ENCODE peak calls at places on chromosomes 1 and 21, in ten cellular contexts. One of them, this sample, is unnamed.

GRCh38 chr1:165570078-165570477 is 26.3 kb downstream of the LRRC52 start:
- DNase-seq in heart left ventricle: no peak
- DNase-seq in transverse colon: no peak
- DNase-seq in right cardiac atrium: no peak
- DNase-seq in OCI-LY7: no peak
- DNase-seq in body of pancreas: no peak
- DNase-seq in suprapubic skin: no peak
- DNase-seq in PC-3: no peak
- DNase-seq in mesenchymal stem cell: no peak
- DNase-seq in HCT116: no peak
- DNase-seq in this sample: no peak

GRCh38 chr1:234893725-234894630 is 234.7 kb downstream of the TOMM20 start:
- DNase-seq in heart left ventricle: no peak
- DNase-seq in transverse colon: no peak
- DNase-seq in right cardiac atrium: no peak
- DNase-seq in OCI-LY7: no peak
- DNase-seq in body of pancreas: peak; percentile 76
- DNase-seq in suprapubic skin: no peak
- DNase-seq in PC-3: peak; percentile 70
- DNase-seq in mesenchymal stem cell: peak; percentile 54
- DNase-seq in HCT116: no peak
- DNase-seq in this sample: peak; percentile 70

GRCh38 chr1:194295690-194296089 is 1109.3 kb upstream of the B3GALT2 start:
- DNase-seq in heart left ventricle: no peak
- DNase-seq in transverse colon: no peak
- DNase-seq in right cardiac atrium: no peak
- DNase-seq in OCI-LY7: peak; percentile 83
- DNase-seq in body of pancreas: peak; percentile 15
- DNase-seq in suprapubic skin: no peak
- DNase-seq in PC-3: peak; percentile 57
- DNase-seq in mesenchymal stem cell: peak; percentile 47
- DNase-seq in HCT116: peak; percentile 33
- DNase-seq in this sample: no peak

GRCh38 chr1:19398309-19398760 is 86.2 kb downstream of the SLC66A1 start:
- DNase-seq in heart left ventricle: no peak
- DNase-seq in transverse colon: peak; percentile 39
- DNase-seq in right cardiac atrium: no peak
- DNase-seq in OCI-LY7: no peak
- DNase-seq in body of pancreas: peak; percentile 49
- DNase-seq in suprapubic skin: no peak
- DNase-seq in PC-3: peak; percentile 55
- DNase-seq in mesenchymal stem cell: peak; percentile 99
- DNase-seq in HCT116: no peak
- DNase-seq in this sample: peak; percentile 57

GRCh38 chr1:244205171-244205570 is 154.1 kb downstream of the ZBTB18 start:
- DNase-seq in heart left ventricle: no peak
- DNase-seq in transverse colon: no peak
- DNase-seq in right cardiac atrium: no peak
- DNase-seq in OCI-LY7: no peak
- DNase-seq in body of pancreas: no peak
- DNase-seq in suprapubic skin: no peak
- DNase-seq in PC-3: no peak
- DNase-seq in mesenchymal stem cell: no peak
- DNase-seq in HCT116: no peak
- DNase-seq in this sample: no peak

GRCh38 chr1:96544051-96544830 is 177.3 kb upstream of the PTBP2 start:
- DNase-seq in heart left ventricle: no peak
- DNase-seq in transverse colon: no peak
- DNase-seq in right cardiac atrium: no peak
- DNase-seq in OCI-LY7: no peak
- DNase-seq in body of pancreas: no peak
- DNase-seq in suprapubic skin: no peak
- DNase-seq in PC-3: no peak
- DNase-seq in mesenchymal stem cell: no peak
- DNase-seq in HCT116: no peak
- DNase-seq in this sample: no peak

GRCh38 chr1:226838456-226838855 is 32.0 kb upstream of the PSEN2 start:
- DNase-seq in heart left ventricle: no peak
- DNase-seq in transverse colon: no peak
- DNase-seq in right cardiac atrium: no peak
- DNase-seq in OCI-LY7: no peak
- DNase-seq in body of pancreas: no peak
- DNase-seq in suprapubic skin: no peak
- DNase-seq in PC-3: no peak
- DNase-seq in mesenchymal stem cell: no peak
- DNase-seq in HCT116: no peak
- DNase-seq in this sample: no peak

GRCh38 chr1:150320667-150320978 is 710 bp upstream of the PRPF3 start:
- DNase-seq in heart left ventricle: no peak
- DNase-seq in transverse colon: no peak
- DNase-seq in right cardiac atrium: no peak
- DNase-seq in OCI-LY7: no peak
- DNase-seq in body of pancreas: no peak
- DNase-seq in suprapubic skin: peak; percentile 65
- DNase-seq in PC-3: peak; percentile 9
- DNase-seq in mesenchymal stem cell: no peak
- DNase-seq in HCT116: no peak
- DNase-seq in this sample: no peak

GRCh38 chr1:178821134-178821866 is 49.6 kb downstream of the ANGPTL1 start:
- DNase-seq in heart left ventricle: no peak
- DNase-seq in transverse colon: no peak
- DNase-seq in right cardiac atrium: no peak
- DNase-seq in OCI-LY7: no peak
- DNase-seq in body of pancreas: no peak
- DNase-seq in suprapubic skin: no peak
- DNase-seq in PC-3: no peak
- DNase-seq in mesenchymal stem cell: no peak
- DNase-seq in HCT116: no peak
- DNase-seq in this sample: no peak

GRCh38 chr1:203406446-203407045 is 55.6 kb upstream of the FMOD start:
- DNase-seq in heart left ventricle: peak; percentile 59
- DNase-seq in transverse colon: no peak
- DNase-seq in right cardiac atrium: peak; percentile 89
- DNase-seq in OCI-LY7: no peak
- DNase-seq in body of pancreas: peak; percentile 10
- DNase-seq in suprapubic skin: peak; percentile 85
- DNase-seq in PC-3: no peak
- DNase-seq in mesenchymal stem cell: peak; percentile 22
- DNase-seq in HCT116: no peak
- DNase-seq in this sample: peak; percentile 52

GRCh38 chr1:42815938-42816599 is 853 bp upstream of the ERMAP start:
- DNase-seq in heart left ventricle: no peak
- DNase-seq in transverse colon: no peak
- DNase-seq in right cardiac atrium: no peak
- DNase-seq in OCI-LY7: peak; percentile 3
- DNase-seq in body of pancreas: no peak
- DNase-seq in suprapubic skin: no peak
- DNase-seq in PC-3: peak; percentile 14
- DNase-seq in mesenchymal stem cell: peak; percentile 38
- DNase-seq in HCT116: no peak
- DNase-seq in this sample: no peak

GRCh38 chr1:71834570-71835441 is 447.5 kb downstream of the NEGR1 start:
- DNase-seq in heart left ventricle: peak; percentile 19
- DNase-seq in transverse colon: peak; percentile 9
- DNase-seq in right cardiac atrium: peak; percentile 63
- DNase-seq in OCI-LY7: no peak
- DNase-seq in body of pancreas: peak; percentile 42
- DNase-seq in suprapubic skin: no peak
- DNase-seq in PC-3: no peak
- DNase-seq in mesenchymal stem cell: no peak
- DNase-seq in HCT116: no peak
- DNase-seq in this sample: peak; percentile 9

GRCh38 chr1:198556969-198557368 is 16.5 kb upstream of the ATP6V1G3 start:
- DNase-seq in heart left ventricle: peak; percentile 24
- DNase-seq in transverse colon: peak; percentile 46
- DNase-seq in right cardiac atrium: peak; percentile 47
- DNase-seq in OCI-LY7: peak; percentile 92
- DNase-seq in body of pancreas: peak; percentile 56
- DNase-seq in suprapubic skin: no peak
- DNase-seq in PC-3: no peak
- DNase-seq in mesenchymal stem cell: no peak
- DNase-seq in HCT116: no peak
- DNase-seq in this sample: peak; percentile 6

GRCh38 chr1:11847667-11848445 is at the start of gene NPPA:
- DNase-seq in heart left ventricle: peak; percentile 67
- DNase-seq in transverse colon: no peak
- DNase-seq in right cardiac atrium: peak; percentile 92
- DNase-seq in OCI-LY7: peak; percentile 52
- DNase-seq in body of pancreas: no peak
- DNase-seq in suprapubic skin: no peak
- DNase-seq in PC-3: no peak
- DNase-seq in mesenchymal stem cell: no peak
- DNase-seq in HCT116: no peak
- DNase-seq in this sample: no peak

DNA sequence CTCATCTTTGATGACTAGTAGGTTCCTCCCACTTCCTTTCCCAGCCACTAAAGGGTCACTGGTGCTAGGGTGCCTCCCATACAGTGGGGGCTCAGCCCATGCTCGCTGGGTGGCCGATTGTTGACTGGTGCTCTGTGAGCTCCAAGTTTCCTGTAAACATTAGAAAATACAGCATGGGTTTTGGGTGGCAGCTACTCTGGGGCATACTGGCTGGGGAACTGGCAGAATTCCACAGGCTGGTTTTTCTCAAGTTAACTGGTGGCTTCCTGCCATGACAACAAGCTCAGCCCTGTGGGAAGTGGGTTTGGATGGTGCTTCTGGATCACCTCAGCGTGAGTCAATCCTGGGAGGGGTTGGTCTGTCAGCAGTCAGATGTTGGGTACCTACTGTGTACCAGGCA is 28.7 kb upstream of the CRNN start:
- DNase-seq in heart left ventricle: peak; percentile 28
- DNase-seq in transverse colon: peak; percentile 25
- DNase-seq in right cardiac atrium: peak; percentile 62
- DNase-seq in OCI-LY7: no peak
- DNase-seq in body of pancreas: peak; percentile 14
- DNase-seq in suprapubic skin: no peak
- DNase-seq in PC-3: peak; percentile 59
- DNase-seq in mesenchymal stem cell: no peak
- DNase-seq in HCT116: no peak
- DNase-seq in this sample: peak; percentile 91
- H3K9me3 ChIP-seq in heart left ventricle: no peaks in the 10 kb centered on the region
- H3K9me3 ChIP-seq in transverse colon: no peaks in the 10 kb centered on the region
- H3K9me3 ChIP-seq in right cardiac atrium: no peaks in the 10 kb centered on the region
- H3K9me3 ChIP-seq in OCI-LY7: no peaks in the 10 kb centered on the region
- H3K9me3 ChIP-seq in body of pancreas: no peaks in the 10 kb centered on the region
- H3K9me3 ChIP-seq in suprapubic skin: no peaks in the 10 kb centered on the region
- H3K9me3 ChIP-seq in PC-3: no peaks in the 10 kb centered on the region
- H3K9me3 ChIP-seq in mesenchymal stem cell: no peaks in the 10 kb centered on the region
- H3K9me3 ChIP-seq in HCT116: no peaks in the 10 kb centered on the region
- H3K9me3 ChIP-seq in this sample: no peaks in the 10 kb centered on the region

GRCh38 chr1:238474263-238474662 is 583.5 kb upstream of the ZP4 start:
- DNase-seq in heart left ventricle: no peak
- DNase-seq in transverse colon: no peak
- DNase-seq in right cardiac atrium: no peak
- DNase-seq in OCI-LY7: no peak
- DNase-seq in body of pancreas: no peak
- DNase-seq in suprapubic skin: no peak
- DNase-seq in PC-3: no peak
- DNase-seq in mesenchymal stem cell: no peak
- DNase-seq in HCT116: no peak
- DNase-seq in this sample: no peak
- H3K9me3 ChIP-seq in heart left ventricle: no peaks in the 10 kb centered on the region
- H3K9me3 ChIP-seq in transverse colon: no peaks in the 10 kb centered on the region
- H3K9me3 ChIP-seq in right cardiac atrium: no peaks in the 10 kb centered on the region
- H3K9me3 ChIP-seq in OCI-LY7: no peaks in the 10 kb centered on the region
- H3K9me3 ChIP-seq in body of pancreas: no peaks in the 10 kb centered on the region
- H3K9me3 ChIP-seq in suprapubic skin: no peaks in the 10 kb centered on the region
- H3K9me3 ChIP-seq in PC-3: no peaks in the 10 kb centered on the region
- H3K9me3 ChIP-seq in mesenchymal stem cell: no peaks in the 10 kb centered on the region
- H3K9me3 ChIP-seq in HCT116: no peaks in the 10 kb centered on the region
- H3K9me3 ChIP-seq in this sample: no peaks in the 10 kb centered on the region

GRCh38 chr1:183760661-183761060 is 44.3 kb upstream of the RGL1 start:
- DNase-seq in heart left ventricle: no peak
- DNase-seq in transverse colon: no peak
- DNase-seq in right cardiac atrium: no peak
- DNase-seq in OCI-LY7: no peak
- DNase-seq in body of pancreas: no peak
- DNase-seq in suprapubic skin: no peak
- DNase-seq in PC-3: no peak
- DNase-seq in mesenchymal stem cell: no peak
- DNase-seq in HCT116: no peak
- DNase-seq in this sample: no peak

GRCh38 chr1:183769956-183770815 is 34.7 kb upstream of the RGL1 start:
- DNase-seq in heart left ventricle: no peak
- DNase-seq in transverse colon: no peak
- DNase-seq in right cardiac atrium: no peak
- DNase-seq in OCI-LY7: peak; percentile 1
- DNase-seq in body of pancreas: no peak
- DNase-seq in suprapubic skin: no peak
- DNase-seq in PC-3: no peak
- DNase-seq in mesenchymal stem cell: no peak
- DNase-seq in HCT116: no peak
- DNase-seq in this sample: no peak

GRCh38 chr1:183761871-183762270 is 43.0 kb upstream of the RGL1 start:
- DNase-seq in heart left ventricle: no peak
- DNase-seq in transverse colon: no peak
- DNase-seq in right cardiac atrium: no peak
- DNase-seq in OCI-LY7: no peak
- DNase-seq in body of pancreas: no peak
- DNase-seq in suprapubic skin: no peak
- DNase-seq in PC-3: no peak
- DNase-seq in mesenchymal stem cell: no peak
- DNase-seq in HCT116: no peak
- DNase-seq in this sample: no peak

GRCh38 chr1:183770816-183771128 is 34.1 kb upstream of the RGL1 start:
- DNase-seq in heart left ventricle: no peak
- DNase-seq in transverse colon: no peak
- DNase-seq in right cardiac atrium: no peak
- DNase-seq in OCI-LY7: no peak
- DNase-seq in body of pancreas: no peak
- DNase-seq in suprapubic skin: no peak
- DNase-seq in PC-3: no peak
- DNase-seq in mesenchymal stem cell: no peak
- DNase-seq in HCT116: no peak
- DNase-seq in this sample: no peak

GRCh38 chr1:183764981-183765380 is 39.9 kb upstream of the RGL1 start:
- DNase-seq in heart left ventricle: no peak
- DNase-seq in transverse colon: no peak
- DNase-seq in right cardiac atrium: no peak
- DNase-seq in OCI-LY7: no peak
- DNase-seq in body of pancreas: no peak
- DNase-seq in suprapubic skin: no peak
- DNase-seq in PC-3: no peak
- DNase-seq in mesenchymal stem cell: no peak
- DNase-seq in HCT116: no peak
- DNase-seq in this sample: no peak
- H3K9me3 ChIP-seq in heart left ventricle: peaks cover 27% of the 10 kb centered on the region
- H3K9me3 ChIP-seq in transverse colon: no peaks in the 10 kb centered on the region
- H3K9me3 ChIP-seq in right cardiac atrium: no peaks in the 10 kb centered on the region
- H3K9me3 ChIP-seq in OCI-LY7: no peaks in the 10 kb centered on the region
- H3K9me3 ChIP-seq in body of pancreas: no peaks in the 10 kb centered on the region
- H3K9me3 ChIP-seq in suprapubic skin: peaks cover 2% of the 10 kb centered on the region
- H3K9me3 ChIP-seq in PC-3: peaks cover 10% of the 10 kb centered on the region
- H3K9me3 ChIP-seq in mesenchymal stem cell: peaks cover 22% of the 10 kb centered on the region
- H3K9me3 ChIP-seq in HCT116: no peaks in the 10 kb centered on the region
- H3K9me3 ChIP-seq in this sample: peaks cover 17% of the 10 kb centered on the region

DNA sequence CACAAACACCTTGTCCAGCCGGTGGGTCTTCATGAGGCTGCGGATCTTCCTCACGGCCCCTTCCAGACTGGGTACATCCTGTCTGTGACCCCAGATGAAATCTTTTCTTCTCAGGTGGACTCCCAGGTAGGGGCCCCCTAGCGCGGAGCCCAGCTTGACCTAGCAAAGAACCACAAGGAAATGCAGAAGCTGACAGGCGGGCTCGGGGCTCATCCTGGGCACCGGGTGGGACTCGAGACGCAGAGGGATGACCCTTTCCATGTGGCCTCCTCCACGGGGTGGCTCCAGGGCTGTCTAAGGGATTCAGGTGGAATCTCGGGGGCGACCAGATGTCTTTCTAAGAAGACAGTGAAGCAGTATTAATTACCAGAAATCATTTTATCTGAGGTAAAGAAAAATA is 17.8 kb downstream of the POFUT2 start:
- DNase-seq in heart left ventricle: no peak
- DNase-seq in transverse colon: peak; percentile 5
- DNase-seq in right cardiac atrium: peak; percentile 28
- DNase-seq in OCI-LY7: no peak
- DNase-seq in body of pancreas: no peak
- DNase-seq in suprapubic skin: peak; percentile 64
- DNase-seq in PC-3: no peak
- DNase-seq in mesenchymal stem cell: no peak
- DNase-seq in HCT116: no peak
- DNase-seq in this sample: no peak
- H3K9me3 ChIP-seq in heart left ventricle: peaks cover 10% of the 10 kb centered on the region
- H3K9me3 ChIP-seq in transverse colon: peaks cover 7% of the 10 kb centered on the region
- H3K9me3 ChIP-seq in right cardiac atrium: no peaks in the 10 kb centered on the region
- H3K9me3 ChIP-seq in OCI-LY7: peaks cover 22% of the 10 kb centered on the region
- H3K9me3 ChIP-seq in body of pancreas: no peaks in the 10 kb centered on the region
- H3K9me3 ChIP-seq in suprapubic skin: no peaks in the 10 kb centered on the region
- H3K9me3 ChIP-seq in PC-3: no peaks in the 10 kb centered on the region
- H3K9me3 ChIP-seq in mesenchymal stem cell: peaks cover 11% of the 10 kb centered on the region
- H3K9me3 ChIP-seq in HCT116: peaks cover 6% of the 10 kb centered on the region
- H3K9me3 ChIP-seq in this sample: peaks cover 18% of the 10 kb centered on the region